ENCODE peak calls at places on chromosome 3, in five cellular contexts. T is left cardiac atrium; O is CD8-positive, alpha-beta memory T cell; Q is activated CD8-positive, alpha-beta memory T cell treated with anti-CD3 and anti-CD28 coated beads for 24 hours; L is kidney. R is an unnamed sample.

GRCh38 chr3:13626915-13627460 is 78.1 kb downstream of the FBLN2 start:
- DNase-seq in Q (no peak), T (no peak), L (peak; percentile 45), O (no peak), R (no peak)

GRCh38 chr3:118863731-118864322 is 170.8 kb downstream of the IGSF11 start:
- DNase-seq in L (no peak), Q (no peak), O (no peak), T (no peak), R (no peak)

GRCh38 chr3:184335291-184335660 is 2.1 kb upstream of the FAM131A start:
- DNase-seq in O (no peak), Q (no peak), L (no peak), T (no peak), R (no peak)

GRCh38 chr3:57942872-57943283 is 65.3 kb upstream of the FLNB start:
- DNase-seq in O (no peak), T (peak; percentile 62), Q (peak; percentile 24), L (no peak), R (no peak)

GRCh38 chr3:138197058-138197457 is 10.0 kb downstream of the ARMC8 start:
- DNase-seq in T (peak; percentile 39), Q (no peak), L (no peak), O (no peak), R (no peak)

GRCh38 chr3:141303481-141304223 is 64.7 kb upstream of the ZBTB38 start:
- DNase-seq in Q (no peak), T (no peak), L (no peak), O (peak; percentile 66), R (no peak)

GRCh38 chr3:195803309-195803908 is 8.3 kb downstream of the MUC4 start:
- DNase-seq in L (no peak), O (no peak), T (no peak), Q (no peak), R (no peak)

GRCh38 chr3:40432793-40433192 is 24.3 kb upstream of the RPL14 start:
- DNase-seq in O (no peak), Q (no peak), L (no peak), T (no peak), R (no peak)

GRCh38 chr3:119294402-119294888 is 262 bp downstream of the ARHGAP31 start:
- DNase-seq in Q (no peak), T (peak; percentile 72), O (peak; percentile 79), L (peak; percentile 88), R (peak; percentile 85)

GRCh38 chr3:184022323-184022722 is 4.6 kb upstream of the ABCC5 start:
- DNase-seq in L (no peak), Q (no peak), O (no peak), T (no peak), R (no peak)

GRCh38 chr3:72044231-72044935 is 259.4 kb upstream of the PROK2 start:
- DNase-seq in L (no peak), O (no peak), T (no peak), Q (no peak), R (no peak)

GRCh38 chr3:113231827-113232253 is 20.5 kb downstream of the BOC start:
- DNase-seq in O (no peak), L (peak; percentile 77), Q (no peak), T (no peak), R (no peak)

R was measured in upper lobe of right lung.